ENCODE peak calls at places on chromosomes 7 and 10, in eight cellular contexts. M is HepG2, H is tibial artery, I is heart left ventricle, X is GM23248, D is cardiac muscle cell, B is fibroblast of lung, R is thoracic aorta. J is an unnamed sample. For H3K4me1, the result is how much of the 10 kb centered on the place peaks cover.

GRCh38 chr7:129952164-129952652 is 552 bp downstream of the UBE2H start:
- DNase-seq in X (peak), M (no peak), H (peak), D (peak), R (no peak), I (peak), B (no peak), J (peak)

GRCh38 chr10:93746844-93747284 is 10.9 kb upstream of the LGI1 start:
- DNase-seq in M (peak), H (peak), I (no peak), R (no peak), D (peak), X (peak), B (peak), J (peak)

GRCh38 chr7:9796241-9796640 is 1177.4 kb upstream of the PHF14 start:
- DNase-seq in D (no peak), M (no peak), X (no peak), I (no peak), H (no peak), R (no peak), B (no peak), J (no peak)

GRCh38 chr10:75428434-75429158 is 2.8 kb upstream of the LRMDA start:
- DNase-seq in M (no peak), B (peak), I (no peak), X (peak), D (no peak), H (no peak), R (no peak), J (no peak)

GRCh38 chr10:11902646-11903045 is 79.5 kb downstream of the PROSER2 start:
- DNase-seq in D (no peak), M (no peak), I (peak), X (no peak), R (no peak), B (no peak), H (no peak), J (no peak)

GRCh38 chr7:23470290-23471089 is at the start of gene IGF2BP3:
- DNase-seq in B (peak), X (peak), M (peak), I (no peak), D (peak), R (no peak), H (no peak), J (peak)

GRCh38 chr7:36034020-36034419 is 119.0 kb upstream of the EEPD1 start:
- DNase-seq in M (no peak), B (peak), H (no peak), R (no peak), X (peak), I (no peak), D (no peak), J (no peak)

GRCh38 chr7:98872328-98872924 is 2.6 kb upstream of the TMEM130 start:
- DNase-seq in I (no peak), B (no peak), R (no peak), D (no peak), X (peak), H (no peak), M (peak), J (peak)

GRCh38 chr7:12494354-12495024 is 76.0 kb upstream of the SCIN start:
- DNase-seq in H (no peak), I (no peak), X (no peak), B (no peak), D (no peak), R (no peak), M (no peak), J (peak)

GRCh38 chr7:44727346-44728262 is 21.0 kb upstream of the ZMIZ2 start:
- DNase-seq in I (no peak), B (peak), H (no peak), R (no peak), D (peak), M (no peak), X (peak), J (no peak)

GRCh38 chr10:114266521-114266920 is 27.5 kb downstream of the VWA2 start:
- DNase-seq in M (no peak), I (peak), R (no peak), B (peak), H (no peak), D (peak), X (peak), J (no peak)

GRCh38 chr10:83952273-83952672 is 187.0 kb upstream of the GHITM start:
- DNase-seq in R (no peak), B (no peak), X (no peak), H (no peak), D (no peak), M (no peak), I (no peak), J (no peak)

GRCh38 chr10:110165239-110165638 is 42.2 kb upstream of the MXI1 start:
- DNase-seq in B (no peak), M (no peak), X (no peak), I (no peak), H (no peak), D (no peak), R (no peak), J (no peak)

GRCh38 chr10:88346151-88346977 is 236.8 kb downstream of the RNLS start:
- DNase-seq in I (no peak), M (peak), X (no peak), H (no peak), D (no peak), B (peak), R (no peak), J (peak)

GRCh38 chr7:74059681-74060588 is 23.7 kb upstream of the LIMK1 start:
- DNase-seq in I (peak), X (no peak), B (peak), R (no peak), H (no peak), D (no peak), M (no peak), J (no peak)

GRCh38 chr10:15589109-15589508 is 130.6 kb downstream of the ITGA8 start:
- DNase-seq in D (peak), X (peak), B (no peak), H (no peak), R (no peak), M (no peak), I (no peak), J (no peak)

GRCh38 chr7:72336382-72336886 is 75.7 kb downstream of the CALN1 start:
- DNase-seq in I (no peak), H (no peak), M (no peak), B (no peak), X (no peak), D (no peak), R (no peak), J (peak)

GRCh38 chr10:69234447-69234846 is 14.3 kb downstream of the HKDC1 start:
- DNase-seq in H (no peak), B (no peak), I (no peak), R (no peak), X (peak), D (no peak), M (no peak), J (no peak)

GRCh38 chr10:69839696-69840345 is 38.1 kb downstream of the COL13A1 start:
- DNase-seq in B (peak), D (peak), I (peak), X (peak), H (no peak), M (no peak), R (no peak), J (no peak)

GRCh38 chr10:44413416-44413815 is 28.5 kb upstream of the CXCL12 start:
- DNase-seq in I (no peak), D (peak), R (no peak), X (no peak), H (no peak), B (peak), M (no peak), J (no peak)

GRCh38 chr7:16999541-17000266 is 117.9 kb upstream of the AGR3 start:
- DNase-seq in B (no peak), R (no peak), I (no peak), H (no peak), M (no peak), D (no peak), X (no peak), J (no peak)

GRCh38 chr7:155430606-155431005 is 27.3 kb upstream of the EN2 start:
- DNase-seq in M (no peak), I (no peak), R (no peak), H (no peak), B (no peak), D (no peak), X (no peak), J (no peak)

GRCh38 chr7:24283900-24284698 is at the start of gene NPY:
- DNase-seq in R (no peak), I (no peak), B (peak), D (no peak), M (no peak), H (no peak), X (no peak), J (peak)

GRCh38 chr7:145350334-145350733 is 514.5 kb upstream of the TPK1 start:
- DNase-seq in R (no peak), M (no peak), D (no peak), X (no peak), B (no peak), H (no peak), I (no peak), J (no peak)

GRCh38 chr10:5645944-5646617 is 20.3 kb downstream of the ASB13 start:
- DNase-seq in D (no peak), X (no peak), I (no peak), B (no peak), R (no peak), H (no peak), M (no peak), J (no peak)

GRCh38 chr7:74579800-74580685 is 77.5 kb upstream of the GTF2I start:
- DNase-seq in M (peak), I (no peak), X (peak), D (peak), B (peak), H (peak), R (no peak), J (no peak)

GRCh38 chr7:130844811-130845580 is 111.0 kb upstream of the KLF14 start:
- DNase-seq in M (no peak), D (peak), X (peak), R (no peak), I (peak), B (peak), H (no peak), J (no peak)

GRCh38 chr7:35613150-35613549 is 81.8 kb downstream of the HERPUD2 start:
- DNase-seq in H (no peak), I (no peak), M (no peak), B (no peak), R (no peak), X (no peak), D (no peak), J (no peak)

GRCh38 chr10:72953687-72954086 is 919 bp downstream of the PLA2G12B start:
- DNase-seq in X (no peak), B (no peak), I (no peak), H (no peak), R (no peak), M (peak), D (peak), J (peak)

GRCh38 chr7:42198974-42199668 is 37.9 kb downstream of the GLI3 start:
- DNase-seq in R (no peak), I (no peak), D (no peak), H (no peak), M (no peak), B (peak), X (peak), J (no peak)

GRCh38 chr10:125802739-125803138 is 20.3 kb downstream of the UROS start:
- DNase-seq in H (no peak), I (no peak), M (no peak), R (no peak), D (no peak), B (no peak), X (no peak), J (no peak)

GRCh38 chr7:109529712-109530111 is 960.0 kb downstream of the DNAJB9 start:
- DNase-seq in D (no peak), B (no peak), I (no peak), M (no peak), H (no peak), R (no peak), X (no peak), J (peak)

GRCh38 chr10:52115823-52116222 is 198.3 kb upstream of the DKK1 start:
- DNase-seq in M (no peak), R (no peak), D (no peak), I (no peak), H (no peak), X (peak), B (peak), J (no peak)

GRCh38 chr7:2114052-2114451 is 118.7 kb downstream of the MAD1L1 start:
- DNase-seq in M (no peak), I (no peak), B (peak), D (peak), R (no peak), X (peak), H (no peak), J (no peak)

GRCh38 chr7:2114926-2115738 is 117.6 kb downstream of the MAD1L1 start:
- DNase-seq in H (no peak), D (no peak), R (no peak), X (no peak), B (no peak), I (no peak), M (no peak), J (no peak)

GRCh38 chr7:2116903-2117680 is 115.7 kb downstream of the MAD1L1 start:
- DNase-seq in H (peak), I (no peak), R (no peak), D (peak), M (no peak), B (peak), X (no peak), J (no peak)

GRCh38 chr7:2116086-2116810 is 116.5 kb downstream of the MAD1L1 start:
- DNase-seq in M (peak), R (no peak), B (peak), I (no peak), D (peak), H (no peak), X (peak), J (no peak)

DNA sequence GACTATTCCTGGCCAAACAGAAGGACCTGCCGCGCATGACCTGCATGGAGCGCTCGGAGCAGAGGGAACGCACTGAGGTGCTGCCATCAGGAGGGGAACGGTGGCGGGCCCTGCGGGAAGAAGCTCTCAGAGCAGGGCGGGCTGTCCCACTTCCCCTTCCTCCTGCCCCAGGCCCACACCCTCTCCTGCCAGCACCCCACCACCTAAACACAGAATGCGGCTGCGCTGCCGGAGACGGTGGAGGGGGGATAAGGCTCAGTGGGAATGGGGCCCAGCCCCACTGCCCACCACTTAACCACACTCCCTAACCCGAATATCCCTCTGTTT is 117.0 kb downstream of the MAD1L1 start:
- DNase-seq in D (no peak), B (no peak), M (no peak), I (no peak), R (no peak), H (no peak), X (no peak), J (no peak)
- H3K4me1 ChIP-seq in D (under half), B (under half), M (under half), I (under half), R (under half), H (under half), X (under half), J (under half)

DNA sequence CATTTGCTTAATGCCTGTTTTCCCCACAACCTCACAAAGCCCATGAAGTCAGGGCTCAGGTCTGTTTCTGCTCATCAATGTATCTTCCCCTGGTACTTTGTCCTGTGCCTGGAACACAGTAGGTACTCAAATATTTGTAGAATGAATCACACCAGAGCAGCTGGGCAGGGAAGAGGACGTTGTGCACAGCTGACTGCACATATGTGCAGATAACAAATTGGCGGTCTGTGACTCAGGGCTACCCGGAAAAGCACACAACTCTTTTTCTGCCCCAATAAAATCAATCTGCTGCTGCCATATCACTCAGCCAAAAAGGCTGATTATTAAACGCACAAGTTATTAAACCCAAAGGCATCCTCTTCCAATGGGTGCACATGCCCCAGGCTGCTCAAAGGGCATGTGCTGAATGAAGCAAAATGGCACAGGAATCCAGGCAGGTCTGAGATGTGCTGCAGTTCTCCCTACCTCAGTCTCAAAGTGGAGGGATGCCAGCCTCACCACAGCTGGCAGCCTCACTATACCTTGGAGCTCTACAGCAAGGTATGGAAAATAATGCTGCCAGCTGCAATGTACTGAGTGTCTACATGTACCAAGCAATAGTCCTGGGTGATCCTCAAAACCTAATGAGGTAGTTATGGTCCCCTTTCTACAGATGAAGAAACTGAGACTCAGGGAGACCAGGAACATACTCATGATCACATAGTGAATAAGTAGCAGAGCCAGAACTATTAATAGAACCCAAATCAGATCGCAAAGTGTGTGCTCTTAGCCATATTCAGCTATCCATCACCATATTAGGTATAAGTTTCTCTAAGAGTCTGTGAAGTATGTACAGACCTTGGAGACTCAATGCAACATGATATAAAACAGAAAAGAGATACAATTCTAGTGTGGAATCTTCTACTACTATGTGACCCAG is 43.4 kb downstream of the SORBS1 start:
- DNase-seq in D (peak), I (no peak), M (peak), X (peak), R (no peak), B (peak), H (no peak), J (no peak)
- H3K4me1 ChIP-seq in D (under half), I (half or more), M (half or more), X (under half), R (half or more), B (under half), H (half or more), J (under half)

DNA sequence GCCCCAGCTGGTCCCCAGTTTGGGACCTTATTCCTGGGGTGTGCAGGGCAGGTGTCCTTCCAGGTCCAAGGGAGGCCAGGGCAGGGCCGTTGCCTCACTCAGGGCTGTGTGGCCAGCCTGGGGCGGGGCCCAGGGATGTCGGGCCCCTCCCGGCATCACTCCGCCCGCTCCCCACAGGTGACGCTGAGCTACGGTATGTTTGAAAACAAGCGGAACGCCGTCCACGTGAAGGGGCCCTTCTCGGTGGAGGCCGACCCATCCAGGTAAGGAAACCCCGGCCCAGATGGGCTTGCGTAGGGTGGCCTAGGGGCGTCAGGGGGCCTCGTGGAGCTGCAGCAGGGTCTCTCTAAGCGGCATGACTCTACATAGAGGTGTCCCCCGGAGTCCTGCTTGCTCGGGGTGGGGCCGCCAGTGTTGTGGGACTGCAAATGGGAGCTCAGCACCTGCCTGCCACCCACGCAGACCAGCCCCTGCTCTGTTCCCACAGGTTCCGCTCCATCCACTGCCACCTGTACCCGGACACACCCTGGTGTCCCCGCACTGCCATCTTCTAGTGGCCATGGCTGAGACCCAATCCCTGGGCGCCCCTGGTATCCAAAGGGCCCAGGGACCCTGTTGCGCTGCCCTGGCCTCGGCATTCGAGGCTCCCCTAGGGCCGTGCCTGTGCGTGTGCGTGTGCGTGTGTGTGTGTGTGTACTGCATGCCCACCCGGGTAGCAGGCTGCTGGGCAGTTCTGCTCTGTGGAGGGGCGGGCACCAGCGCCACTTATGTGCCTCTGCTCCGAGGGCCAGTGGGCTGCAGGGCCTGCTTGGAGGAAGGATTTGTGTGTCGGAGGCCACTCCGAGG is 7.3 kb downstream of the LFNG start:
- DNase-seq in H (no peak), X (no peak), I (peak), M (no peak), D (no peak), B (no peak), R (no peak), J (no peak)
- H3K4me1 ChIP-seq in H (half or more), X (under half), I (half or more), M (half or more), D (under half), B (under half), R (under half), J (under half)

GRCh38 chr7:28173531-28173930 is 7.1 kb downstream of the JAZF1 start:
- DNase-seq in D (no peak), B (no peak), H (no peak), R (no peak), M (no peak), X (no peak), I (no peak), J (no peak)
- H3K4me1 ChIP-seq in D (under half), B (under half), H (under half), R (under half), M (under half), X (under half), I (half or more), J (half or more)

GRCh38 chr10:132228616-132229015 is 41.9 kb downstream of the DPYSL4 start:
- DNase-seq in M (no peak), R (no peak), B (no peak), D (no peak), H (no peak), X (no peak), I (peak), J (no peak)

GRCh38 chr10:132229834-132230556 is 43.2 kb downstream of the DPYSL4 start:
- DNase-seq in I (peak), B (peak), X (no peak), H (no peak), M (no peak), R (no peak), D (peak), J (no peak)

GRCh38 chr10:132227851-132228390 is 41.2 kb downstream of the DPYSL4 start:
- DNase-seq in H (no peak), I (peak), D (no peak), B (no peak), M (no peak), X (no peak), R (no peak), J (no peak)

GRCh38 chr10:132230557-132231210 is 43.9 kb downstream of the DPYSL4 start:
- DNase-seq in H (no peak), B (no peak), M (no peak), X (no peak), D (no peak), R (no peak), I (peak), J (no peak)

DNA sequence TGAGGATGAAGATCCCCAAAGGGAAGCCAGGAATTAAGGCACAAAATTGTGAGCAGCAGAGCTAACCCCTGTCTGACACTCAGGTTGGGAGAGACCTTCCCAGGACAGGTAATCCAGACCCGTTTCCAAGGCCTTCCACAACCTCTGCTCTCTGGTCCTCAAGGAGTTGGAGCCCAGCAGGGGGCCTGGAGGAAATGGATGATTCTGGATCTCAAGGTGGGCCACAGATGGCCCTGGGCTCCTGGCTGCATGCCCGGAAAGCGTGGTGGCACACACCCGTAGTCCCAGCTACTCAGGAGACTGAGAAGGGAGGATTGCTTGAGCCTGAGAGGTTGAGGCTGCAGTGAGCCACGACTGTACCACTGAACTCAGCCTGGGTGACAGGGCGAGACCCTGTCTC is 42.3 kb downstream of the DPYSL4 start:
- DNase-seq in D (no peak), R (no peak), M (no peak), I (peak), H (no peak), X (no peak), B (no peak), J (no peak)
- H3K4me1 ChIP-seq in D (under half), R (under half), M (under half), I (under half), H (under half), X (under half), B (under half), J (under half)

GRCh38 chr10:79318369-79318768 is 28.9 kb upstream of the PPIF start:
- DNase-seq in R (no peak), D (no peak), X (no peak), B (no peak), M (no peak), I (no peak), H (no peak), J (no peak)
- H3K4me1 ChIP-seq in R (under half), D (under half), X (half or more), B (under half), M (under half), I (under half), H (under half), J (under half)

J was measured in GM23338.